ENCODE peak calls at places on chromosomes 6 and 20, in five cellular contexts. One of them, this sample, is unnamed.

GRCh38 chr6:127083231-127084015 is 35.0 kb upstream of the RSPO3 start:
- DNase-seq in lower leg skin: no peak
- DNase-seq in OCI-LY7: no peak
- DNase-seq in brain microvascular endothelial cell: no peak
- DNase-seq in GM20000: no peak
- DNase-seq in this sample: no peak

GRCh38 chr6:107977283-107977682 is 19.3 kb upstream of the SEC63 start:
- DNase-seq in GM20000: no peak
- DNase-seq in brain microvascular endothelial cell: peak
- DNase-seq in OCI-LY7: peak
- DNase-seq in lower leg skin: no peak
- DNase-seq in this sample: no peak

GRCh38 chr6:158232445-158233213 is 64.5 kb downstream of the GTF2H5 start:
- DNase-seq in brain microvascular endothelial cell: peak
- DNase-seq in OCI-LY7: peak
- DNase-seq in lower leg skin: peak
- DNase-seq in GM20000: peak
- DNase-seq in this sample: peak

GRCh38 chr6:99822741-99823512 is 171.1 kb downstream of the MCHR2 start:
- DNase-seq in GM20000: peak
- DNase-seq in OCI-LY7: peak
- DNase-seq in brain microvascular endothelial cell: peak
- DNase-seq in lower leg skin: no peak
- DNase-seq in this sample: no peak

GRCh38 chr6:37628611-37629320 is 68.9 kb downstream of the MDGA1 start:
- DNase-seq in GM20000: no peak
- DNase-seq in lower leg skin: no peak
- DNase-seq in OCI-LY7: no peak
- DNase-seq in brain microvascular endothelial cell: peak
- DNase-seq in this sample: no peak

GRCh38 chr6:104325341-104326172 is 534.2 kb downstream of the HACE1 start:
- DNase-seq in GM20000: peak
- DNase-seq in brain microvascular endothelial cell: peak
- DNase-seq in lower leg skin: no peak
- DNase-seq in OCI-LY7: peak
- DNase-seq in this sample: no peak

GRCh38 chr6:169473663-169474062 is 220.0 kb upstream of the THBS2 start:
- DNase-seq in OCI-LY7: no peak
- DNase-seq in lower leg skin: no peak
- DNase-seq in brain microvascular endothelial cell: no peak
- DNase-seq in GM20000: peak
- DNase-seq in this sample: no peak

GRCh38 chr6:30171677-30172471 is 8.5 kb downstream of the TRIM15 start:
- DNase-seq in OCI-LY7: peak
- DNase-seq in brain microvascular endothelial cell: peak
- DNase-seq in lower leg skin: no peak
- DNase-seq in GM20000: no peak
- DNase-seq in this sample: no peak

DNA sequence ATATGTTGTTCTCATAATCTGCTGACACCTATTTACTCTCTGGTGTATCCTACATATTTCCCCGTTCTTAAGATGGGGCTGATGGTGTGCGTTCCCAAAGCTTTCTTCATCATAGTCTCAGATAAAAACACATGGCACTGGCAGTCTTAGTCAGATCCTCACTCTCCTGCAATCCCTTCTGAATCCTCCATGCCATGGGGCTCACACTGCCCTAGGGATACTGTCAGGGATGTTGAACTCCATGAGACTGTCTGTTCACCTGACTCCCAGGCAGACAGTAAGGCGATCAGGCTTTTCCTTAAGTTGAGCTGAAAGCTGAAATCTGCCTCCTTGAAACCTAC is 76.0 kb downstream of the SLX4IP start:
- DNase-seq in GM20000: no peak
- DNase-seq in brain microvascular endothelial cell: no peak
- DNase-seq in lower leg skin: no peak
- DNase-seq in OCI-LY7: no peak
- DNase-seq in this sample: no peak
- TF ChIP-seq CTCF in GM20000: no peak
- TF ChIP-seq CTCF in brain microvascular endothelial cell: no peak
- TF ChIP-seq CTCF in lower leg skin: no peak
- TF ChIP-seq CTCF in OCI-LY7: no peak
- TF ChIP-seq CTCF in this sample: no peak

DNA sequence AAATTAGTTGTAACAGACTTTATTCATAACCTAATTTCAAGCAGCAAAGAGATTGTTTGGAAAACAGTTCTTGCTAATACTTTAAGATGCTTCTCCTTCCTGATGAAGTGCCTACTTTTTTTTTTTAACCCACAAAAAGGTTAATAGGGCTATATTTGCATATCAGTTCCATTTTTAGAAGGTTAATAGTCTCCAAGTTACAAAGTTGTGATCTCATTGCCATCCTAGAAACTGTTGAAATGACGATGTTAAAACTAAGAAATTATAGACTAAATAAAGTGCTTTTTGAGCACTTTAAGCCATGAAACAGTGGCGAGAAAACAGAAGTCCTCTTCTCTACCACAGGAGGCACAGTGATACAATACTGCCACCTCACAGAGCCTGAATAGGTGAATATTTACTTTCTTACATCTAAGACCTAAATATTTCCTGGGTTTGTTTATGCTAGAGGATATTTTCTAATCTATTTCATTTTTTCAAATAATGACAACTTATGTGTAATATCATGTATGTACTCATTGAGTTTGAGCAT is 5.3 kb downstream of the RNF144B start:
- DNase-seq in OCI-LY7: peak
- DNase-seq in GM20000: no peak
- DNase-seq in lower leg skin: no peak
- DNase-seq in brain microvascular endothelial cell: no peak
- DNase-seq in this sample: no peak
- TF ChIP-seq CTCF in OCI-LY7: peak
- TF ChIP-seq CTCF in GM20000: no peak
- TF ChIP-seq CTCF in lower leg skin: no peak
- TF ChIP-seq CTCF in brain microvascular endothelial cell: no peak
- TF ChIP-seq CTCF in this sample: peak

GRCh38 chr20:45860573-45861011 is 3.2 kb downstream of the ZSWIM3 start:
- DNase-seq in OCI-LY7: no peak
- DNase-seq in lower leg skin: no peak
- DNase-seq in brain microvascular endothelial cell: no peak
- DNase-seq in GM20000: no peak
- DNase-seq in this sample: no peak
- TF ChIP-seq CTCF in OCI-LY7: no peak
- TF ChIP-seq CTCF in lower leg skin: no peak
- TF ChIP-seq CTCF in brain microvascular endothelial cell: no peak
- TF ChIP-seq CTCF in GM20000: no peak
- TF ChIP-seq CTCF in this sample: no peak

GRCh38 chr6:28505733-28506132 is 9.9 kb downstream of the GPX6 start:
- DNase-seq in GM20000: no peak
- DNase-seq in OCI-LY7: no peak
- DNase-seq in brain microvascular endothelial cell: no peak
- DNase-seq in lower leg skin: no peak
- DNase-seq in this sample: no peak

GRCh38 chr6:28497306-28497705 is 18.3 kb downstream of the GPX6 start:
- DNase-seq in GM20000: no peak
- DNase-seq in OCI-LY7: no peak
- DNase-seq in brain microvascular endothelial cell: no peak
- DNase-seq in lower leg skin: no peak
- DNase-seq in this sample: no peak

GRCh38 chr6:28497893-28498292 is 17.7 kb downstream of the GPX6 start:
- DNase-seq in brain microvascular endothelial cell: no peak
- DNase-seq in GM20000: no peak
- DNase-seq in lower leg skin: no peak
- DNase-seq in OCI-LY7: no peak
- DNase-seq in this sample: no peak

GRCh38 chr6:28496099-28496779 is 19.4 kb downstream of the GPX6 start:
- DNase-seq in brain microvascular endothelial cell: no peak
- DNase-seq in GM20000: no peak
- DNase-seq in OCI-LY7: peak
- DNase-seq in lower leg skin: no peak
- DNase-seq in this sample: no peak

DNA sequence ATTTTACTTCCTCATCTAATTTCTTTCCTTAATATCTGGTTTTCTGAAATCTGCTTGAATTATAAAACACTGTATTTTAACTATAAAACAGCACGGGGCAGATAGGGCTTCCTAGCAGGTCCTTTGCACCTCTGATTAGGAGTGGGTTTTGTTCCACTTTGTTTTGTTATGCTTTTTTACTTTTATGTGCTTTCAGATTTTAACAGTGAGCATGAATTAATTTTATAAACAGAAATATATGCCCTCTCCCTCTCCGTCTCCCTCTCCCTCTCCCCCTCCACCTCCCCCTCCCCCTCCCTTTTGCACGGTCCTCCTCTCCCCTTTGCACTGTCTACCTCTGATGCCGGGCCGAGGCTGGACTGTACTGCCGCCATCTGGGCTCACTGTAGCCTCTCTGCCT is 14.3 kb downstream of the GPX6 start:
- DNase-seq in brain microvascular endothelial cell: no peak
- DNase-seq in GM20000: no peak
- DNase-seq in lower leg skin: no peak
- DNase-seq in OCI-LY7: no peak
- DNase-seq in this sample: no peak
- TF ChIP-seq CTCF in brain microvascular endothelial cell: no peak
- TF ChIP-seq CTCF in GM20000: no peak
- TF ChIP-seq CTCF in lower leg skin: no peak
- TF ChIP-seq CTCF in OCI-LY7: no peak
- TF ChIP-seq CTCF in this sample: no peak

GRCh38 chr6:15256538-15257222 is 10.8 kb downstream of the JARID2 start:
- DNase-seq in GM20000: no peak
- DNase-seq in lower leg skin: no peak
- DNase-seq in OCI-LY7: no peak
- DNase-seq in brain microvascular endothelial cell: no peak
- DNase-seq in this sample: no peak
- TF ChIP-seq CTCF in GM20000: no peak
- TF ChIP-seq CTCF in lower leg skin: no peak
- TF ChIP-seq CTCF in OCI-LY7: no peak
- TF ChIP-seq CTCF in brain microvascular endothelial cell: no peak
- TF ChIP-seq CTCF in this sample: no peak

GRCh38 chr6:143842902-143843688 is at the start of gene LTV1:
- DNase-seq in lower leg skin: peak
- DNase-seq in OCI-LY7: peak
- DNase-seq in GM20000: peak
- DNase-seq in brain microvascular endothelial cell: peak
- DNase-seq in this sample: peak
- TF ChIP-seq CTCF in lower leg skin: peak
- TF ChIP-seq CTCF in OCI-LY7: no peak
- TF ChIP-seq CTCF in GM20000: no peak
- TF ChIP-seq CTCF in brain microvascular endothelial cell: no peak
- TF ChIP-seq CTCF in this sample: peak

GRCh38 chr20:42204261-42204660 is 586.1 kb upstream of the CHD6 start:
- DNase-seq in OCI-LY7: no peak
- DNase-seq in GM20000: no peak
- DNase-seq in brain microvascular endothelial cell: no peak
- DNase-seq in lower leg skin: no peak
- DNase-seq in this sample: no peak
- TF ChIP-seq CTCF in OCI-LY7: peak
- TF ChIP-seq CTCF in GM20000: peak
- TF ChIP-seq CTCF in brain microvascular endothelial cell: no peak
- TF ChIP-seq CTCF in lower leg skin: no peak
- TF ChIP-seq CTCF in this sample: no peak

GRCh38 chr20:48634641-48635040 is 193.2 kb downstream of the PREX1 start:
- DNase-seq in GM20000: no peak
- DNase-seq in brain microvascular endothelial cell: no peak
- DNase-seq in OCI-LY7: no peak
- DNase-seq in lower leg skin: no peak
- DNase-seq in this sample: peak

GRCh38 chr20:48635361-48635760 is 192.4 kb downstream of the PREX1 start:
- DNase-seq in brain microvascular endothelial cell: no peak
- DNase-seq in OCI-LY7: no peak
- DNase-seq in GM20000: no peak
- DNase-seq in lower leg skin: no peak
- DNase-seq in this sample: peak

GRCh38 chr20:48637461-48637860 is 190.3 kb downstream of the PREX1 start:
- DNase-seq in OCI-LY7: no peak
- DNase-seq in GM20000: no peak
- DNase-seq in brain microvascular endothelial cell: no peak
- DNase-seq in lower leg skin: no peak
- DNase-seq in this sample: no peak

GRCh38 chr20:48636301-48636700 is 191.5 kb downstream of the PREX1 start:
- DNase-seq in lower leg skin: no peak
- DNase-seq in OCI-LY7: no peak
- DNase-seq in brain microvascular endothelial cell: no peak
- DNase-seq in GM20000: no peak
- DNase-seq in this sample: no peak

GRCh38 chr20:48635791-48636267 is 192.0 kb downstream of the PREX1 start:
- DNase-seq in OCI-LY7: peak
- DNase-seq in GM20000: peak
- DNase-seq in brain microvascular endothelial cell: peak
- DNase-seq in lower leg skin: no peak
- DNase-seq in this sample: peak
- TF ChIP-seq CTCF in OCI-LY7: peak
- TF ChIP-seq CTCF in GM20000: peak
- TF ChIP-seq CTCF in brain microvascular endothelial cell: peak
- TF ChIP-seq CTCF in lower leg skin: no peak
- TF ChIP-seq CTCF in this sample: peak

DNA sequence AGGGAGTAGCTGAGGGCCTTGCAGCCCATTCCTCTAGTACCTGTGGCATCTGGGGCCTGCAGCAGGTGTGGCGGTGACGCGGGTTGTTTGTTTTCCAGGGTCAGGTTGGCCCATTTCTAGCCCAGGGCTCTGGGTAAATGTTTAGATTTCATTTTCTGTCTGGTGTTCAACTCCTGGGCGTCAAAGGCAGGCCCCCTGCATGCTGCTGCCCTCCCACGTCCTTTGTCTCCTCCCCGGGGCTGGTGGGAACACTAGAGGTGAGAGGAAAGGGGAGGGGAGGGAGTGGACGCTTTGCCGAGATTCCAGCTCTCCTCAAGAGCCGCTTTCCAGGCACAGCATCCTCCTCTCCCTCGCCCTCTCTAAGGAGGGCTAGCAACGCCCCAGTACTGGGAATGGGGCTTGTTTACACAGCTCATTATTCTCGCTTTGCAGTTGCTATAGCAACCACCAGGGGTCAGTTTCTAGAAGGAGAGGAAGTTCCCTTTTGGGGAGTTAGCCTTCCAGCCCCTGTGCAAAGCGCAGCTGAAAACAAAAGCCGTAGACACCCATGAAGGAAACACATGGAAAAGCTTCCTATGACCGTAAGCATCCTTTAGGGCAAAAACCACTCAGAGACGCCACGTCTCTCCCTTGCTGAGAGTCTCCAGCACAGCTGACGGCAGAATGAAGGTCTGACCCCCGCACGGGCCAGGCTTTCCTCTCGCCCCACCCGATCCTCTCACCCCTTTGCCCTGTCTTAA is 170.6 kb downstream of the LY86 start:
- DNase-seq in GM20000: peak
- DNase-seq in brain microvascular endothelial cell: peak
- DNase-seq in OCI-LY7: peak
- DNase-seq in lower leg skin: peak
- DNase-seq in this sample: no peak
- TF ChIP-seq CTCF in GM20000: peak
- TF ChIP-seq CTCF in brain microvascular endothelial cell: peak
- TF ChIP-seq CTCF in OCI-LY7: peak
- TF ChIP-seq CTCF in lower leg skin: no peak
- TF ChIP-seq CTCF in this sample: peak